ENCODE peak calls at places on chromosomes 2 and 18, in five cellular contexts. G, V, F, W and L are unnamed samples.

GRCh38 chr2:80238692-80239469 is 65.7 kb downstream of the LRRTM1 start:
- DNase-seq in W (peak), G (peak), F (peak), V (peak), L (no peak)

GRCh38 chr2:238040918-238041317 is 19.9 kb upstream of the SCLY start:
- DNase-seq in G (no peak), V (no peak), W (no peak), F (no peak), L (no peak)

GRCh38 chr2:235746257-235746934 is 252.6 kb downstream of the AGAP1 start:
- DNase-seq in V (peak), G (peak), F (peak), W (no peak), L (peak)

GRCh38 chr2:27042985-27043634 is 8.4 kb upstream of the AGBL5 start:
- DNase-seq in G (no peak), F (no peak), V (peak), W (no peak), L (no peak)

GRCh38 chr2:71581015-71581414 is 127.7 kb downstream of the DYSF start:
- DNase-seq in W (no peak), G (no peak), F (no peak), V (no peak), L (no peak)

GRCh38 chr18:36188912-36189311 is 1.6 kb downstream of the MOCOS start:
- DNase-seq in W (peak), V (peak), F (no peak), G (no peak), L (no peak)

GRCh38 chr2:38690499-38691420 is 24.8 kb downstream of the GALM start:
- DNase-seq in G (no peak), V (peak), F (peak), W (no peak), L (no peak)

GRCh38 chr2:14715600-14715999 is 83.1 kb downstream of the LRATD1 start:
- DNase-seq in V (no peak), W (no peak), G (no peak), F (no peak), L (no peak)

DNA sequence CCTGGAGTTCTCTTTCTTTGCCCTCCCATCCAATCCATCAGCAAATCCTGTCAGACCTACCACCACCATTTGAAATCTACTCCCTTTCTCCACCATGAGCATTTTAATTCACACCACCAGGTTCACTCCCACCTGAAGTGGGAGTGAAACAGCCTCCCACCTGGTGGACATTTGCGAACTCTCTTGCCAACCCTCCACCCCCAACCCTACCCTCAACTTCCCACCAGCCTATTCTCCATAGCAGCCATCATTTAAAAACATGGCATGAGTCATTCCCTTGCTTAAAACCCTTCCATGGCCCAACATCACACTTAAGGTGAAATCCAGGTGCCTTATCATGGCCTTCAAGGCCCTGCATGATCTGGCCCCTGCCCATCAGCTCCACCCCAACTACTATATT is 3.5 kb downstream of the RTKN start:
- DNase-seq in F (no peak), W (no peak), G (no peak), V (no peak), L (no peak)
- TF ChIP-seq POLR2A in F (no peak), W (no peak), G (no peak), V (no peak), L (no peak)

DNA sequence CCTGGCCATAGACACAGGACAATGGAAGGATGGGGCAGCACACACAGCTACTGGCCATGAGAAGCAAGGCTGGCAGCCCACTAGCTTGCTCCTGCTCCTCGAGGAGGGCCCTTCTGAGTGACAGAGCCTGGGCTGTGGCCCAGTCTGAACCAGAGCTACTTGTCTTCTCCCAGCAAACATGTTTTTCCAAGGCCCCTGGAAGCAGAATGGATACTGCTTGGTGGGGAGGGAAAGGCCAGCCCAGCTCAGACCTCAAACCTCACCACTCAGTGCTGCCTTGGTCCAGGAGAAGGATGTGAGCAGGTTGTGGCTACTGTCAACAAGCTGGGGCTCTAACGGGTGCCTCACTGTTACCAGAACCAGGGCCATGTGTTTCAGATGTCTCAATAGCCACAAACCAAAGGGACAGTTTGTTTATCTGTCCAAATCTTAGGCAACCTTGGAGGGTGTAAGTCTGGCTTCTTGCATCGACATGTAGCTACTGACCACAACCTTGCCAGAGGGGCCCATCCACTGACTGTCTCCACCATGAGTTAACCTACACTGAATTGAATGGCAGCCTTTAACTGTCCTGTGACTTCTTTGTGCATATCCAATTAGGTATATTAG is 98.6 kb downstream of the TGFA start:
- DNase-seq in W (no peak), V (no peak), G (no peak), F (no peak), L (no peak)
- TF ChIP-seq TAF1 in W (no peak), V (no peak), G (no peak), F (no peak), L (no peak)

GRCh38 chr2:122515731-122516130 is 760.3 kb downstream of the TSN start:
- DNase-seq in G (no peak), F (no peak), V (no peak), W (no peak), L (no peak)
- TF ChIP-seq POLR2AphosphoS5 in G (no peak), F (no peak), V (no peak), W (no peak), L (no peak)

GRCh38 chr2:55141572-55142413 is 90.3 kb downstream of the CLHC1 start:
- DNase-seq in G (no peak), F (no peak), V (peak), W (no peak), L (no peak)

GRCh38 chr2:55142518-55142917 is 89.6 kb downstream of the CLHC1 start:
- DNase-seq in G (no peak), F (no peak), W (no peak), V (no peak), L (no peak)

GRCh38 chr2:55138546-55139288 is 88.5 kb upstream of the RTN4 start:
- DNase-seq in V (no peak), F (no peak), G (no peak), W (no peak), L (no peak)

GRCh38 chr2:55139305-55139704 is 89.1 kb upstream of the RTN4 start:
- DNase-seq in F (no peak), G (no peak), V (no peak), W (no peak), L (no peak)

DNA sequence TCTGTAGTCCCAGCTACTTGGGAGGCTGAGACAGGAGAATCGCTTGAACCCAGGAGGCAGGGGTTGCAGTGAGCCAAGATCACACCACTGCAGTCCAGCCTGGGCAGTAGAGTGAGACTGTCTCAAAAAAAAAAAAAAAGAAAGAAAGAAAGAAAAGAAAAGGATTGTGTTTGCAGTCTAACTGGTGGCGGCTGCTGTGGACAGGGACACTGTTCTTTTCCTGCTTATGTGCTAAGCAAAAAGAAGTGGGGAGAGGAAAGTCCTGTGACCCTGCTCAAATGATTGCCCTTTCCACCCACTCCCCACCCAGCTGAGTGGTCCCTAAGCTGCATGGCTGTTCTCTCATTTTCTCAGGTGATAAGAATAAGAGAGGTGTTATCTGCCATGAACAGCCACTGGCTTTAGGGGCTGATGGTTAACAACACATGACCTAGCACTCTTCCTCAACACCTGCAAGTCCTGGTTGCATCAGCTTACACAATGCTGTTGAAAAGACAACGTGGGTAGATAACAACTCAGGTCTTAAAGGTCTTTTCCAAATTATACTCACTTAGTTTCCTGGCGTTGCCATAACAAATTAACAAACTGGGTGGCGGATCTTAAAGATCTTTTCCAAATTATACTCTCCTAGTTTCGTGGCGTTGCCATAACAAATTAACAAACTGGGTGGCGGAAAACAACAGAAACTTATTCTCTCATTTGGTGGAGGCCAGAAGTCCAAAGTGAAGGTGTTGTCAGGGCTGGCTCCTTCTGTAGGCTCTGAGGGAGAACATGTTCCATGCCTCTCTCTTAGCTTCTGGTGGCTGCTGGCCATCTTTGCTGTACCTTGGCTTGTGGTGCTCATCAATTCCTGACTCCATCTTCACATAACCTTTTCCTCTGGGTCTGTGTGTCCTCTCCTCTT is 90.3 kb upstream of the RTN4 start:
- DNase-seq in W (no peak), F (no peak), V (peak), G (no peak), L (no peak)
- TF ChIP-seq POLR2A in W (no peak), F (no peak), V (peak), G (no peak), L (no peak)

GRCh38 chr18:56473400-56474059 is 164.9 kb downstream of the TXNL1 start:
- DNase-seq in G (no peak), V (peak), F (no peak), W (no peak), L (no peak)

GRCh38 chr18:56470679-56471345 is 167.6 kb downstream of the TXNL1 start:
- DNase-seq in W (no peak), F (no peak), V (no peak), G (no peak), L (no peak)

GRCh38 chr18:56469582-56469981 is 168.8 kb downstream of the TXNL1 start:
- DNase-seq in G (no peak), V (no peak), F (no peak), W (no peak), L (no peak)

GRCh38 chr18:56479836-56480235 is 158.6 kb downstream of the TXNL1 start:
- DNase-seq in W (no peak), F (no peak), G (no peak), V (no peak), L (no peak)

DNA sequence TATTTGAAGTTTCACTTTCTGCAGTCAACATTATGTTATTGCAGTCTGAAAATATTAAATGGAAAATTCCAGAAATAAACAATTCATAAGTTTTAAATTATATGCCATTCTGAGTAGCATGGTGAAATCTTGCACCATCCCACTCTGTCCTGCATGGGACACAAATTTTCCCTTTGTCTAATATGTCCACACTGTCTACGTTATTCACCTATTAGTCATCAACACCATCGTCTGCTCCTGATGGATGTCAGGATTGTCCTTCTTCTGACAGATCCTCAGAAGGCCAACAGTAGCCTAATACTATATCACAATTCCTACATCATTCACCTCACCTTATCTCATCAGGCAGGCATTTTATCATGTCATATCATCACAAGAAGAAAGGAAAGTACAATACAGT is 163.1 kb downstream of the TXNL1 start:
- DNase-seq in W (no peak), G (no peak), V (no peak), F (no peak), L (no peak)
- TF ChIP-seq TAF1 in W (no peak), G (no peak), V (no peak), F (no peak), L (no peak)

GRCh38 chr2:230794472-230794871 is 70.3 kb upstream of the ITM2C start:
- DNase-seq in G (no peak), V (no peak), F (no peak), W (no peak), L (no peak)

GRCh38 chr2:230796280-230796862 is 68.4 kb upstream of the ITM2C start:
- DNase-seq in W (no peak), G (no peak), F (no peak), V (no peak), L (no peak)

GRCh38 chr2:230795856-230796255 is 68.9 kb upstream of the ITM2C start:
- DNase-seq in W (no peak), V (no peak), G (no peak), F (no peak), L (no peak)

GRCh38 chr2:230798769-230799399 is 65.9 kb upstream of the ITM2C start:
- DNase-seq in G (no peak), F (peak), W (no peak), V (peak), L (no peak)

DNA sequence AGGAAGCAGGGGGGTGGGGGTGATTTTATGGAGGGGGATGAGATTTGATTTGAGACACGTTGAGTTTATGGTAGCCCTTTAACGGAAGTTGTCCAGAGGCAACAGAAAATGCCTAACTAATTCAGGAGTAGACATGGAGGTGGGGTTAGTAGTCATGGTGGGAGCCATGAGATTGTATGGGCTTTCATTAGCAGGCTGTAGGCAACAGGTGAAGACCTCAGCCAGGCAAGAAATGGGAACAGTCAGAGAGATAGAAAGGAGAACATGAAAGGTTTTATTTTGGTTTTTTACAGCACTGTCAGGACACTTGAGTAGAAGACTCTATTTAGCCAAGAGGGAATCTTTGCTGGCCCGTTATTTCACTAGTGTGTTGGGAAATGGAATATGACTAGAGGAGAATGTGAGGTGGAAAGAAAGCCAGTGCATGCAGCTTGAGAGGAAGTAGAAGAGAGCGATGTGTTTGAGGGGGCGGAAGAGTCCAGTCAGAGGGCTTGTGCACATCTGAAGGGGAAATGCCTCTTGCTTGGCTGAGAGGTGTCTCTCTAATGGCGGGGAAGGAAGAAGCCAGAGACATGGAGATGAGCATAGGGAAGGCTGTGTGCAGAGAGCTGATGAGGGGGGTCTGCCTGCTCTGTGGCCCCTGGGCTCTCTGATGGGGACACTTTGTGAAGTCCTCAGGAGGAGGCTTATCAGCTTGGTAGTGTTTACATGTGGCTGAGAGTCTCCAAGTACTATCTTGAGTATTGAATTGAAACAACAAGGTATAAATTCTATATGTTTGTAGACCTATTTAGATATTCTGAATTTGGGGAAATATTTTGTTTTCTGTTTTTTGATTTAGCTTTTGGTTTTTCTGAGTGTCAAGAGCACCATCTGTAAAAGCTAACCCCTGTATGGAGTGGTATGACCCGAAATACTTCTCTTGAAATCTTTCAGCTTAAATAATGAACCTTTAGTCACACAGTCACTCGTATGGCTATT is 66.9 kb upstream of the ITM2C start:
- DNase-seq in G (no peak), F (no peak), V (peak), W (no peak), L (no peak)
- TF ChIP-seq POLR2AphosphoS5 in G (no peak), F (no peak), V (no peak), W (no peak), L (no peak)

GRCh38 chr2:120320318-120320851 is 25.6 kb upstream of the INHBB start:
- DNase-seq in G (no peak), V (no peak), W (no peak), F (no peak), L (no peak)

GRCh38 chr2:120319135-120319534 is 26.8 kb upstream of the INHBB start:
- DNase-seq in F (no peak), V (no peak), W (no peak), G (no peak), L (no peak)

GRCh38 chr2:120318626-120319025 is 27.3 kb upstream of the INHBB start:
- DNase-seq in V (no peak), F (no peak), W (no peak), G (no peak), L (no peak)

GRCh38 chr2:120317916-120318315 is 28.0 kb upstream of the INHBB start:
- DNase-seq in V (no peak), W (no peak), F (no peak), G (no peak), L (no peak)

DNA sequence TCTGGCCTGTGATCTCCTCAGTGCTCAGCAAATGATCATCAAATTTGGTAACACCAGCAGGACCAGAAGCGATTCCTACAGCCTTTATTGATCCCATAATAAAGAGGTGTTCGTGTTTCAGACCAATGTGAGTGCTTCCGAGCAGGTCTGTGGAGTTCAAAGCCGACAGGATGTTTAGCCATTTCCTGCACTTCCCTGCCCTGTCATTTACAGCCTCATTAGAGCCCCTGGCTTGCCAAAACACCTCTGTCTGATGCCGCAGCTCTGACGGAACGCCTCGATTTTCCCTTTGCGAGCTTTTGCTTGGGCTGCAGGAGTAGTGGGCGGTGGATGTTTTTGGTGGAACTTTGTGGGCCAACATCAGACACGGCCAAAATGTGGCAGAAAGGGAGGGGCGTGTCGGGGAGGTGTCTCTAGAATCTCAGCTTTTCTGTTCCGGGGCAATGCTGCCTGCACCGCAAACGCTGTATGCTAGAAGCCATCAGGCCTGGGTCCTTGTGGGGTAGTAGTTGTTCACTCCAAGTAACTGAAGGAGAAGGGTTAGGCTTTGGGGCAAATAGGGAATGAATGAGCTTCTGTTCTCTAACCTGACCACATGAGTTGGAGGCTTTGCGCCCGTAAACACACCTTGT is 26.1 kb upstream of the INHBB start:
- DNase-seq in W (no peak), G (no peak), F (no peak), V (no peak), L (no peak)
- TF ChIP-seq POLR2A in W (no peak), G (no peak), F (no peak), V (no peak), L (no peak)

GRCh38 chr2:158766524-158766923 is 28.6 kb upstream of the DAPL1 start:
- DNase-seq in G (no peak), V (no peak), W (no peak), F (no peak), L (no peak)
- TF ChIP-seq TAF1 in G (no peak), V (no peak), W (no peak), F (no peak), L (no peak)

GRCh38 chr2:219179601-219180465 is 1.8 kb downstream of the RETREG2 start:
- DNase-seq in W (no peak), F (no peak), V (no peak), G (no peak), L (no peak)

GRCh38 chr2:219180961-219181360 is 2.9 kb downstream of the RETREG2 start:
- DNase-seq in G (no peak), F (no peak), V (no peak), W (no peak), L (no peak)

GRCh38 chr2:219177594-219178376 is at the start of gene RETREG2:
- DNase-seq in F (peak), G (peak), V (peak), W (peak), L (peak)

GRCh38 chr2:219176818-219177593 is at the start of gene CNPPD1:
- DNase-seq in F (peak), G (peak), W (peak), V (peak), L (peak)

GRCh38 chr2:219178377-219179175 is 501 bp downstream of the RETREG2 start:
- DNase-seq in V (peak), W (peak), F (no peak), G (no peak), L (no peak)
- TF ChIP-seq POLR2AphosphoS5 in V (no peak), W (no peak), F (no peak), G (no peak), L (no peak)